ENCODE peak calls at places on chromosomes 5 and 9, in four cellular contexts. T is mammary epithelial cell, L is endothelial cell of umbilical vein, J is A549. I is an unnamed sample. For H3K4me1, the result is how much of the 10 kb centered on the place peaks cover.

GRCh38 chr5:176543428-176544182 is 5.5 kb upstream of the CDHR2 start:
- DNase-seq in T (peak), J (peak), L (no peak), I (peak)

GRCh38 chr5:62942384-62942783 is 363.8 kb downstream of the LRRC70 start:
- DNase-seq in L (peak), T (no peak), J (no peak), I (no peak)

GRCh38 chr9:76369583-76369982 is 24.6 kb downstream of the RFK start:
- DNase-seq in L (peak), T (peak), J (no peak), I (peak)

GRCh38 chr9:81682797-81683196 is 6.5 kb downstream of the TLE1 start:
- DNase-seq in T (no peak), L (peak), J (no peak), I (no peak)

GRCh38 chr5:353599-354580 is 32.4 kb downstream of the AHRR start:
- DNase-seq in L (no peak), J (no peak), T (no peak), I (peak)

GRCh38 chr5:135340568-135340967 is 58.5 kb downstream of the MACROH2A1 start:
- DNase-seq in J (no peak), L (no peak), T (no peak), I (no peak)

GRCh38 chr5:18375637-18376036 is 741.4 kb downstream of the TAF11L14 start:
- DNase-seq in T (no peak), J (no peak), L (no peak), I (no peak)

GRCh38 chr9:102631559-102631958 is 363.6 kb upstream of the CYLC2 start:
- DNase-seq in L (no peak), T (peak), J (no peak), I (no peak)

GRCh38 chr5:39891376-39891775 is 466.6 kb upstream of the DAB2 start:
- DNase-seq in L (no peak), T (no peak), J (no peak), I (no peak)

GRCh38 chr5:14644623-14645237 is 19.8 kb upstream of the OTULIN start:
- DNase-seq in L (no peak), J (no peak), T (no peak), I (no peak)

GRCh38 chr9:110179734-110180133 is 28.2 kb downstream of the C9orf152 start:
- DNase-seq in T (peak), J (peak), L (no peak), I (no peak)

GRCh38 chr5:96569770-96570169 is 92.4 kb upstream of the CAST start:
- DNase-seq in J (no peak), T (peak), L (no peak), I (no peak)

GRCh38 chr9:89431930-89432725 is 65.8 kb downstream of the SEMA4D start:
- DNase-seq in T (no peak), J (no peak), L (no peak), I (no peak)

GRCh38 chr5:102760815-102761214 is 5.7 kb downstream of the PAM start:
- DNase-seq in J (no peak), L (peak), T (no peak), I (no peak)

GRCh38 chr5:102867999-102868662 is 113.0 kb downstream of the PAM start:
- DNase-seq in T (no peak), J (no peak), L (peak), I (no peak)

GRCh38 chr5:71662381-71662780 is 56.7 kb upstream of the CARTPT start:
- DNase-seq in L (no peak), J (no peak), T (no peak), I (no peak)

DNA sequence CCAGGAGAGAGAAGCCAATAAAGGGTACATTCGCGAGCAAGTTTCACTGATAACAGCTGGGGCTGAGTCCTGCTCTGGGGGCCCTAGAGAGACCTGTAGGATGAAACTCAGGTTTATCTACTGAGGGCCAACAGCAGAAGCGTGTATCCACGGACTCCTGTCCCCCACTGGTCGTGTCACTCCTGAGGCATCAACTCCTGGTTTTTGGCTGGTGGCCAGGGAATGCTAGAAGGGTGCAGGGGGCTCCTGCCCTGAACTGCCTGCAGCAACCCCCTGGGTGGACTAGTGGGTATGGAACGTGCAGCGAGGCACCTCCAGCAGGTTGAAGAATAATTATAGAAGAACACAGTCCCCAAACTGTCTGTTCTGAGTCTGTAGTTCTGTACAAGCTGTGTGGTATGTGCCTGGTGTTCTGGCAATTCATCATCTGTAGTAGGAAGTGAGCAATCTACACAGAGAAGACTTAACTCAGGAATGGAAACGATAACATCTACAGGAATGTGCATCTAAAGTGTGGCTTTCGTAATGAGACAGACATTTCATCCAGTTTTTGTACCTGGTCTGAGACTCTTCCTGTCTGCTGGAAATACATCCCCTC is 64.5 kb upstream of the GNA14 start:
- DNase-seq in T (peak), L (peak), J (no peak), I (no peak)
- H3K4me3 ChIP-seq in T (no peak), L (no peak), J (no peak), I (no peak)

DNA sequence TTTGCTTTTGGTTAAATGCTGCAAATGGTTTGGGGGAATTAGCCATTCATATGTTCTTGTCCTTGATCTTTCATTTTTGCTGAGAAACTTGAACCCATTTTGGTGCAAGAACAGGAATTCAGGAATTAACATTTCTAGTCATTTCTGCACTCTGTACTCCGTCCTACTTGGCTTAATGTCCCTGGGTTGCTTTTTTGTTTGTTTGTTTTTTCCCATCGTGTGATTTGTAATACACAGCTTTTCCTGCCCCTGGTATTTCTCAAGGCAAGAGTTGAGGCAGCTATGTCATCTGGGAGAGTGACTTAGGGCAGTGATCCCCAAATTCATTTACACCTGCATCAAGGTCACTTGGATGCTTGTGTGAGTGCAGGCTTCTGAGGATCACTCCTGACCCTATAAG is 71.3 kb downstream of the IQGAP2 start:
- DNase-seq in J (no peak), T (no peak), L (no peak), I (no peak)
- H3K4me1 ChIP-seq in J (under half), T (under half), L (under half), I (under half)

GRCh38 chr5:126139773-126140172 is 283.4 kb upstream of the GRAMD2B start:
- DNase-seq in L (no peak), J (no peak), T (no peak), I (no peak)
- H3K4me3 ChIP-seq in L (no peak), J (no peak), T (no peak), I (no peak)

GRCh38 chr9:128920381-128921058 is at the start of gene PHYHD1:
- DNase-seq in L (no peak), T (no peak), J (no peak), I (peak)
- H3K4me1 ChIP-seq in L (under half), T (under half), J (under half), I (half or more)

GRCh38 chr5:179271821-179272325 is 73.4 kb downstream of the ADAMTS2 start:
- DNase-seq in J (no peak), T (no peak), L (no peak), I (no peak)
- H3K4me3 ChIP-seq in J (no peak), T (no peak), L (no peak), I (no peak)

GRCh38 chr5:142320427-142320732 is 4.4 kb downstream of the SPRY4 start:
- DNase-seq in L (no peak), T (no peak), J (no peak), I (no peak)
- H3K4me1 ChIP-seq in L (half or more), T (under half), J (under half), I (half or more)